ENCODE peak calls at places on chromosomes 3 and 15, in six cellular contexts. G, U, P, J, A and Z are unnamed samples. For H3K79me2, the result is how much of the 10 kb centered on the place peaks cover.

GRCh38 chr15:56677271-56677670 is 56.0 kb downstream of the ZNF280D start:
- DNase-seq in P (no peak), G (no peak), J (no peak), A (no peak), U (no peak), Z (no peak)

GRCh38 chr15:59997070-59997701 is 6.9 kb upstream of the FOXB1 start:
- DNase-seq in J (peak), P (no peak), U (no peak), G (peak), A (peak), Z (no peak)

GRCh38 chr3:185630182-185630622 is 44.1 kb downstream of the SENP2 start:
- DNase-seq in G (peak), U (peak), P (peak), A (no peak), J (peak), Z (no peak)

GRCh38 chr15:88707766-88708165 is 69.0 kb downstream of the ISG20 start:
- DNase-seq in A (no peak), J (no peak), P (peak), U (no peak), G (no peak), Z (no peak)

GRCh38 chr3:13294442-13295351 is 125.4 kb downstream of the NUP210 start:
- DNase-seq in G (no peak), U (no peak), J (no peak), A (no peak), P (no peak), Z (no peak)

GRCh38 chr3:24069045-24069444 is 124.0 kb downstream of the NR1D2 start:
- DNase-seq in P (no peak), G (no peak), U (no peak), J (peak), A (no peak), Z (no peak)

GRCh38 chr15:48778338-48778730 is 32.5 kb downstream of the CEP152 start:
- DNase-seq in U (no peak), J (no peak), P (peak), A (no peak), G (no peak), Z (no peak)

GRCh38 chr3:130850044-130850797 is 43.7 kb upstream of the ATP2C1 start:
- DNase-seq in U (peak), G (peak), J (peak), A (peak), P (peak), Z (peak)

GRCh38 chr15:31799711-31800321 is 230.5 kb upstream of the CHRNA7 start:
- DNase-seq in J (peak), G (peak), U (no peak), A (no peak), P (no peak), Z (no peak)

GRCh38 chr15:29938701-29939340 is 116.6 kb upstream of the TJP1 start:
- DNase-seq in J (peak), P (no peak), G (no peak), U (no peak), A (no peak), Z (no peak)

GRCh38 chr3:31382856-31383255 is 149.9 kb upstream of the STT3B start:
- DNase-seq in A (no peak), U (no peak), P (no peak), J (no peak), G (no peak), Z (no peak)

GRCh38 chr15:78004919-78005634 is 72.4 kb downstream of the TBC1D2B start:
- DNase-seq in P (peak), U (no peak), J (peak), G (peak), A (no peak), Z (no peak)

GRCh38 chr15:67784057-67784781 is 41.1 kb upstream of the SKOR1 start:
- DNase-seq in U (no peak), J (no peak), G (no peak), A (peak), P (no peak), Z (no peak)

GRCh38 chr15:41689834-41690233 is 29.6 kb downstream of the MGA start:
- DNase-seq in P (no peak), A (no peak), J (no peak), G (no peak), U (no peak), Z (no peak)

GRCh38 chr3:98786364-98786930 is 23.3 kb downstream of the ST3GAL6 start:
- DNase-seq in P (peak), U (peak), G (no peak), J (no peak), A (no peak), Z (no peak)

GRCh38 chr15:23081271-23081670 is 41.9 kb upstream of the TUBGCP5 start:
- DNase-seq in G (no peak), U (no peak), J (no peak), P (no peak), A (no peak), Z (no peak)

GRCh38 chr3:114624676-114625181 is 330.9 kb downstream of the TIGIT start:
- DNase-seq in G (peak), P (peak), J (peak), U (peak), A (no peak), Z (no peak)

GRCh38 chr15:42772126-42772525 is 35.2 kb upstream of the CDAN1 start:
- DNase-seq in A (no peak), P (no peak), U (no peak), J (no peak), G (no peak), Z (no peak)

GRCh38 chr3:124784686-124785382 is 54.6 kb downstream of the UMPS start:
- DNase-seq in G (peak), A (no peak), J (no peak), P (peak), U (no peak), Z (no peak)

GRCh38 chr3:121443456-121443855 is 102.3 kb downstream of the POLQ start:
- DNase-seq in G (no peak), A (no peak), U (no peak), P (no peak), J (no peak), Z (no peak)

GRCh38 chr3:62875103-62876002 is at the start of gene CADPS:
- DNase-seq in G (no peak), J (no peak), U (no peak), P (peak), A (no peak), Z (no peak)

GRCh38 chr3:153275514-153275913 is 113.5 kb downstream of the RAP2B start:
- DNase-seq in G (no peak), P (no peak), U (no peak), A (no peak), J (no peak), Z (no peak)

GRCh38 chr3:187741403-187742350 is 3.6 kb downstream of the BCL6 start:
- DNase-seq in G (peak), J (peak), P (peak), U (peak), A (peak), Z (no peak)

GRCh38 chr3:187742351-187743171 is 2.7 kb downstream of the BCL6 start:
- DNase-seq in G (peak), U (no peak), J (peak), P (peak), A (peak), Z (no peak)

GRCh38 chr3:187739125-187739560 is 6.1 kb downstream of the BCL6 start:
- DNase-seq in A (no peak), U (no peak), G (no peak), J (no peak), P (peak), Z (no peak)

GRCh38 chr3:187739561-187740445 is 5.5 kb downstream of the BCL6 start:
- DNase-seq in A (peak), J (peak), U (no peak), P (peak), G (peak), Z (no peak)

DNA sequence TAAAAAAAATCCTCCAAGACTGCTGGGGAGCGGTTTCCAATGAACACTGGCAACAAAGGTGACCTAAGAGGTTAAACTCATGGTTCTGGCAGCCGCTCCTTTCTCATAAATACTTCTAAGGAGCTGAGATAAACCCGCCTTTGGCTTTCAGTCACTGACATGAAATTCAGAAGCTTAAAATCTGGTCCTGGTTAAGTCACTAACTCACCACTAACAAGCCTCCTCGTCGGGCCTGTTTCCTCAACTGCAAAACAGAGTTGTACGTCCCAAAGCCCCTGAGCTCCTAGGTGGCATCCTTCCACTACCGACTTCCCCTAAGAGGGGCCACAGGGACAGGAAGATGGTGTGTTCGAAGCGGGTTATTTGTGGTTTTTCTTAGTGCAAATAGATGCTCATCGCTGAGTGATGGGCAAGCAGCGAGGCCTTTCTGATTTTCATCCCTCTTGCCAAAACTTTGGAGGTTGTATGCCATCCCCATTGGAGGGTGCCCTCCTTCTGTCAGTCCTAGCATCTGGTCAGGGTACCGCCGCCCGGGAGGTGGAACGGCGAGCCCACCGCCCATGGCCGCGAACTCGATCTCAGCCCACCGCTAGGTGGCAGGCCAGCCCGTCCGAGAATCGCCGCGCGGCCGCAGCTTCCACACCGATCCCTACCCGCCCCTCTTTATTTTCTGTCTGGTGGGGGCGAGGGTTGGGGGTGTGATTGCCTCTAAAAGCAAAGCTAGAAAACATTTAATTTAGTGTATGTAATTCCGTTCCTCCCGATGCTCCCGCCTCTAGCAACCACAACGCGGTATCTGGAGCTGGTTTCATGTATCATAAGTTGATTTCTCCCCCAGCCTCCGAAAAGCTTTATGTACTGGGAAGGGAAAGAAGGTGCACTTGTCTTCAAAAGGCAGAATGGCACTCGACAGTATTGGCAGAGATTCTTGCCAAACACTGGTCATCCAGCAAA is 4.5 kb downstream of the BCL6 start:
- DNase-seq in J (peak), U (peak), A (peak), G (peak), P (peak), Z (no peak)
- TF ChIP-seq EZH2 in J (no peak), U (no peak), A (no peak), G (no peak), P (no peak), Z (no peak)

GRCh38 chr15:82045179-82045891 is 483 bp downstream of the MEX3B start:
- DNase-seq in U (no peak), P (peak), A (peak), J (no peak), G (peak), Z (no peak)
- H3K27ac ChIP-seq in U (no peak), P (peak), A (peak), J (no peak), G (no peak), Z (no peak)

DNA sequence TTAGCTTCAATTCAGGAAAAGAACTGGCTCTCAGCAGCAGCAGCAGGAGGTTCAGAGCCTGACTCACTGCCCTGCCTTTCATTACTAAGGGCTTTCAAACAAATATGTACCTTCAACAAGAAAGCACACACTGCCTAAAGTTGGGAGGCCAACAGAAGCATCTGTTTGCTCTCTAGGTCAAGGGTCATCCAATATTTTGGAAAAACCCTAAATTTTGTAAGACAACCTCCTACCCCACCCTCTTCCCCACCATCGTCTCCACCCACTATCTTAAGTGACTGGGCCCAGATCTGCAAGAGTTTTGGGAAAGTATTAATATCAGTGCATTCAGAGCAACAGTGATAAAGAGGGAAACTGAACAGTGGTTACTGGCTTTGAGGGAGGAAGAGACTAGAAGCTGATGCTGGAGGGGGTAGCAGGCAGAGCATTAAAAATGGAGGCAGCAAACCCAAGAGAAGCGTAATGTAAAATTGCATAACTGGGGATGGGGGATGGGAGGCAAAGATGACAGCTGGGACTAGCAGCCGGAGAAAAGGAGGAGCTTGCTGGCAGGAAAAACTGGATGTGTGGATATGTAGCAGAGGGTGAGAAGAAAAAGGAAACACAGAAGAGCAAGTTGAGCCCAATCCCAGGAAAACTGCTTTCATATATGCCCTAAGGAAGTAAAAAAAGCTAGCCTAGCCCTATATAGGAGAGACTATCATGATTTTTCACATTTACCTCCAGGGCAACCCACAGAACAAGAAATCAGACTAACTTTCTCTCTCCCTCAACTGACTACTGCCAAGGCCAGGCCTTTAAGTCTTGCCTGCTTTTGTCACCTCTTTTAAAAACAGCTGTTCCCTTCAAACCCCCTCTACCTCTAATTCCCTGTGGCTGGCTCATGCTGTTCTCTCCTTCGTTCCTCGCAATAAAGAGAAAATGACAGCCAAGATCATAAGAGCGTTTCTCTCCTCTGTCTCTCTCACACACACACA is 31.5 kb downstream of the NPTN start:
- DNase-seq in G (peak), P (peak), U (peak), A (no peak), J (peak), Z (no peak)
- H3K79me2 ChIP-seq in G (half or more), P (half or more), U (half or more), A (half or more), J (half or more), Z (half or more)

GRCh38 chr3:50275160-50275995 is 3.5 kb upstream of the LSMEM2 start:
- DNase-seq in P (no peak), J (no peak), A (no peak), U (no peak), G (no peak), Z (no peak)
- TF ChIP-seq EZH2 in P (peak), J (no peak), A (no peak), U (no peak), G (no peak), Z (peak)

GRCh38 chr3:129058441-129059194 is 2.0 kb upstream of the GP9 start:
- DNase-seq in G (peak), P (no peak), U (no peak), J (peak), A (no peak), Z (no peak)

GRCh38 chr3:129061888-129062834 is 1.6 kb downstream of the GP9 start:
- DNase-seq in J (no peak), G (no peak), P (no peak), A (no peak), U (no peak), Z (no peak)

GRCh38 chr3:129059311-129059975 is 1.1 kb upstream of the GP9 start:
- DNase-seq in A (no peak), U (no peak), G (no peak), J (no peak), P (no peak), Z (no peak)

GRCh38 chr3:129061077-129061887 is 703 bp downstream of the GP9 start:
- DNase-seq in U (no peak), G (no peak), J (no peak), A (no peak), P (no peak), Z (no peak)

GRCh38 chr3:129060276-129061076 is at the start of gene GP9:
- DNase-seq in A (no peak), U (no peak), P (no peak), G (no peak), J (no peak), Z (no peak)
- H3K27ac ChIP-seq in A (no peak), U (no peak), P (no peak), G (no peak), J (no peak), Z (no peak)

DNA sequence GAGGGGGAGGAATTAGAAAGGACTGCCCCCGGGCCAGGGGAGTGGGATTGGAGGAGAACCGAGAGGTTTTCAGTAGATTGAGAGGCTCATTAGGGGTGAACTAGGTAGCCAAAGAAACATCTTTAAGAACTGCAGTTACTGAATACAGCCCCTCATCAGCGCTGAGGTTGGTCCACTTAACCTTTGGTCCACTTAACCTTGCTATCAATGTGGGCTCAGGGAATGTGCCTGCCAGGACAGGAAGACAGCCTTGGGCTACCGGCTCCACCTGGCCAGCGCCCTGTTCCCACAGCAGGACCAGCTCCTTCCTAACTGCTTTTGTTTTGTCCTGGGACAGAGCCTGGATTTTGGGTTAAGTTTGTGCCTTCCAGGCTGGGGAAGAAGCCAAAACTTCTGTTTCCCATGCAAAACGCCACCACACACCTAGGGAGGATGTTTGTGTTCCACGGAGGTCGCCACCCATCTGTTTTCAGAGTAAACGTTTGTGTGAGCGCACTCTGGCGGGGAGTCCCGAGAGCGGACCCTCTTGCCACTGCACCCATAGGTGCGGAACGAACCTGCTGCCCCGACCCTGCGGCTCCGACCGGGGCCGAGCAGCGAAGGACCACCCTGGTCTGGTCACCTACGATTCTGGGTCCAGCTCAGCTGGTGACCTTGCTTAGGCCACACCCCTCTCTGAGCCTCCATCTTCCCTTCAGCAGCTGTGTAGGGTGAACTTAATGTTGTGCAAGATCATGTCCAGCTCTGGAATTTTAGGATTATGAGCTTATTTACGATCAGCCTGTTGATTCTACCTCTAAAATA is 107.4 kb downstream of the VGLL4 start:
- DNase-seq in G (no peak), A (no peak), U (no peak), J (no peak), P (no peak), Z (no peak)
- H3K79me2 ChIP-seq in G (under half), A (under half), U (under half), J (under half), P (under half), Z (under half)

GRCh38 chr3:142724682-142725351 is 983 bp downstream of the TRPC1 start:
- DNase-seq in A (no peak), P (peak), G (peak), J (peak), U (no peak), Z (no peak)
- TF ChIP-seq EZH2 in A (no peak), P (no peak), G (no peak), J (no peak), U (no peak), Z (no peak)

DNA sequence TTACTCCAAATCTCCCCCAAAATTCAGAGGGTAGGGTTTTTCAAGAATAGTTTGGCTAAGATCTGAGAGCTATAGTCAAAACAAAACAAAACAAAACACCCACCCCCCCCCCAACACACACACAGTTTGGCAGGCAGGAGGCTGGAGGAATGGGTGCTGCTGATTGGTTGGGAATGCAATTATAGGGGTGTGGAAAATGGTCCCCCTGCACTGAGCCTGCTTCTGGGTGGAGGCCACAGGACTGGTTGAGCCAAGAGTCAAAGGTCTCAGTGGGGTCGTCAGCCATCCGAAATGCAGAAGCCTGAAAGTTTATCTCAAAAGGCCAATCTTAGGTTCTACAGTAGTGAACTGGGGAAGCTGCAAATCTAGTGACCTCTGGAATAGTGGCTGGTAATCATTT is 2.5 kb upstream of the HACD2 start:
- DNase-seq in A (no peak), J (no peak), P (no peak), U (no peak), G (no peak), Z (no peak)
- H3K27ac ChIP-seq in A (no peak), J (no peak), P (no peak), U (peak), G (peak), Z (peak)